ENCODE peak calls at places on chromosomes 6 and 20, in ten cellular contexts. F, D, A, J, T, S, I, W, Y and X are unnamed samples.

GRCh38 chr6:15512126-15512525 is 150.7 kb downstream of the DTNBP1 start:
- DNase-seq in D (no peak), W (no peak), I (no peak), A (no peak), J (no peak), F (no peak), T (no peak), S (no peak), Y (peak; percentile 33), X (peak; percentile 28)

GRCh38 chr6:129686941-129687627 is 22.9 kb downstream of the ARHGAP18 start:
- DNase-seq in I (no peak), S (no peak), W (peak; percentile 54), A (peak; percentile 72), D (no peak), Y (no peak), F (no peak), J (peak; percentile 80), T (no peak), X (no peak)

GRCh38 chr6:121816361-121816760 is 380.9 kb downstream of the GJA1 start:
- DNase-seq in I (no peak), Y (no peak), S (no peak), T (no peak), A (peak; percentile 57), D (no peak), F (no peak), W (no peak), J (no peak), X (no peak)

GRCh38 chr6:36713846-36714245 is 16.2 kb downstream of the RAB44 start:
- DNase-seq in T (no peak), S (no peak), Y (no peak), F (no peak), W (no peak), J (no peak), A (no peak), D (no peak), I (no peak), X (no peak)

GRCh38 chr20:63320616-63321147 is 27.7 kb downstream of the COL20A1 start:
- DNase-seq in I (no peak), D (no peak), W (no peak), S (no peak), Y (no peak), A (no peak), T (no peak), F (no peak), J (no peak), X (no peak)

GRCh38 chr6:85496009-85496579 is 46.2 kb downstream of the NT5E start:
- DNase-seq in I (no peak), A (no peak), Y (no peak), W (no peak), T (no peak), J (no peak), D (no peak), F (no peak), S (no peak), X (no peak)

GRCh38 chr6:151440930-151441329 is 11.0 kb downstream of the RMND1 start:
- DNase-seq in I (no peak), A (peak; percentile 62), D (no peak), Y (no peak), J (no peak), T (no peak), W (peak; percentile 9), F (no peak), S (no peak), X (no peak)

GRCh38 chr6:41698350-41698781 is 37.0 kb downstream of the TFEB start:
- DNase-seq in J (peak; percentile 64), T (no peak), F (no peak), I (no peak), S (no peak), W (no peak), Y (no peak), D (no peak), A (peak; percentile 83), X (no peak)

GRCh38 chr20:17569616-17570346 is at the start of gene DSTN:
- DNase-seq in D (peak; percentile 89), A (peak; percentile 96), T (peak; percentile 99), I (peak; percentile 74), J (peak; percentile 94), W (peak; percentile 88), Y (peak; percentile 91), F (peak; percentile 96), S (peak; percentile 86), X (peak; percentile 84)

GRCh38 chr20:14566505-14566904 is 229.1 kb upstream of the FLRT3 start:
- DNase-seq in T (no peak), W (no peak), S (no peak), J (no peak), I (no peak), F (no peak), Y (no peak), A (peak; percentile 26), D (no peak), X (no peak)

GRCh38 chr6:12075067-12075563 is 63.0 kb downstream of the HIVEP1 start:
- DNase-seq in I (no peak), J (peak; percentile 20), A (peak; percentile 39), W (no peak), D (no peak), F (no peak), T (peak; percentile 12), Y (no peak), S (no peak), X (no peak)

GRCh38 chr6:5302995-5303622 is 41.8 kb downstream of the FARS2 start:
- DNase-seq in F (peak; percentile 44), A (peak; percentile 34), J (peak; percentile 78), D (peak; percentile 34), Y (peak; percentile 52), S (no peak), I (peak; percentile 6), W (peak; percentile 23), T (peak; percentile 31), X (no peak)